ENCODE peak calls at places on chromosomes 5 and 9, in five cellular contexts. One of them, this sample, is unnamed.

GRCh38 chr5:79069488-79070001 is at the start of the genes BHMT2 and DMGDH:
- DNase-seq in pancreas: peak; percentile 15
- DNase-seq in neural progenitor cell: no peak
- DNase-seq in breast epithelium: no peak
- DNase-seq in MM.1S: no peak
- DNase-seq in this sample: no peak

GRCh38 chr5:148443998-148444397 is 60.2 kb downstream of the FBXO38 start:
- DNase-seq in MM.1S: peak; percentile 75
- DNase-seq in breast epithelium: no peak
- DNase-seq in neural progenitor cell: peak; percentile 76
- DNase-seq in pancreas: peak; percentile 56
- DNase-seq in this sample: no peak

GRCh38 chr9:95124582-95125359 is 192.7 kb downstream of the FANCC start:
- DNase-seq in pancreas: no peak
- DNase-seq in MM.1S: no peak
- DNase-seq in neural progenitor cell: peak; percentile 44
- DNase-seq in breast epithelium: no peak
- DNase-seq in this sample: no peak

GRCh38 chr9:91004484-91004883 is 202.9 kb downstream of the SYK start:
- DNase-seq in neural progenitor cell: no peak
- DNase-seq in breast epithelium: no peak
- DNase-seq in pancreas: no peak
- DNase-seq in MM.1S: no peak
- DNase-seq in this sample: no peak

GRCh38 chr5:19001054-19001453 is 986.9 kb downstream of the CDH18 start:
- DNase-seq in pancreas: no peak
- DNase-seq in breast epithelium: no peak
- DNase-seq in MM.1S: no peak
- DNase-seq in neural progenitor cell: no peak
- DNase-seq in this sample: no peak

GRCh38 chr5:59749782-59750520 is 143.6 kb downstream of the PDE4D start:
- DNase-seq in MM.1S: no peak
- DNase-seq in pancreas: no peak
- DNase-seq in breast epithelium: no peak
- DNase-seq in neural progenitor cell: no peak
- DNase-seq in this sample: no peak

GRCh38 chr5:54529565-54529964 is 12.0 kb downstream of the SNX18 start:
- DNase-seq in MM.1S: no peak
- DNase-seq in pancreas: no peak
- DNase-seq in breast epithelium: no peak
- DNase-seq in neural progenitor cell: no peak
- DNase-seq in this sample: no peak

GRCh38 chr9:26369096-26369495 is 523.5 kb downstream of the CAAP1 start:
- DNase-seq in MM.1S: peak; percentile 43
- DNase-seq in breast epithelium: no peak
- DNase-seq in neural progenitor cell: no peak
- DNase-seq in pancreas: no peak
- DNase-seq in this sample: no peak

GRCh38 chr5:127910307-127910956 is 173.1 kb upstream of the SLC12A2 start:
- DNase-seq in MM.1S: no peak
- DNase-seq in pancreas: no peak
- DNase-seq in breast epithelium: no peak
- DNase-seq in neural progenitor cell: no peak
- DNase-seq in this sample: no peak

GRCh38 chr5:33008751-33009418 is 297.8 kb downstream of the NPR3 start:
- DNase-seq in breast epithelium: no peak
- DNase-seq in MM.1S: no peak
- DNase-seq in pancreas: no peak
- DNase-seq in neural progenitor cell: no peak
- DNase-seq in this sample: no peak

GRCh38 chr5:72070519-72070918 is 36.8 kb upstream of the MAP1B start:
- DNase-seq in neural progenitor cell: no peak
- DNase-seq in pancreas: no peak
- DNase-seq in breast epithelium: no peak
- DNase-seq in MM.1S: no peak
- DNase-seq in this sample: no peak

GRCh38 chr5:59652449-59652848 is 241.1 kb downstream of the PDE4D start:
- DNase-seq in MM.1S: no peak
- DNase-seq in breast epithelium: no peak
- DNase-seq in pancreas: no peak
- DNase-seq in neural progenitor cell: no peak
- DNase-seq in this sample: no peak

GRCh38 chr5:61425918-61426317 is 93.9 kb downstream of the ZSWIM6 start:
- DNase-seq in neural progenitor cell: no peak
- DNase-seq in pancreas: no peak
- DNase-seq in breast epithelium: no peak
- DNase-seq in MM.1S: no peak
- DNase-seq in this sample: no peak

GRCh38 chr9:118959366-118959765 is 409.9 kb downstream of the BRINP1 start:
- DNase-seq in pancreas: no peak
- DNase-seq in MM.1S: no peak
- DNase-seq in breast epithelium: no peak
- DNase-seq in neural progenitor cell: no peak
- DNase-seq in this sample: no peak

GRCh38 chr5:124544366-124545055 is 201.9 kb downstream of the ZNF608 start:
- DNase-seq in pancreas: no peak
- DNase-seq in MM.1S: no peak
- DNase-seq in neural progenitor cell: no peak
- DNase-seq in breast epithelium: no peak
- DNase-seq in this sample: no peak

GRCh38 chr9:35733109-35733541 is 659 bp downstream of the CREB3 start:
- DNase-seq in MM.1S: peak; percentile 59
- DNase-seq in neural progenitor cell: peak; percentile 77
- DNase-seq in pancreas: peak; percentile 42
- DNase-seq in breast epithelium: no peak
- DNase-seq in this sample: no peak

GRCh38 chr5:34789021-34789531 is 49.9 kb upstream of the TTC23L start:
- DNase-seq in MM.1S: no peak
- DNase-seq in breast epithelium: no peak
- DNase-seq in neural progenitor cell: no peak
- DNase-seq in pancreas: no peak
- DNase-seq in this sample: no peak

GRCh38 chr9:89743216-89743575 is 138.4 kb downstream of the GADD45G start:
- DNase-seq in breast epithelium: no peak
- DNase-seq in MM.1S: peak; percentile 90
- DNase-seq in pancreas: no peak
- DNase-seq in neural progenitor cell: no peak
- DNase-seq in this sample: no peak

GRCh38 chr5:154610321-154611154 is 132.5 kb upstream of the HAND1 start:
- DNase-seq in neural progenitor cell: peak; percentile 92
- DNase-seq in breast epithelium: peak; percentile 69
- DNase-seq in MM.1S: peak; percentile 84
- DNase-seq in pancreas: peak; percentile 79
- DNase-seq in this sample: peak; percentile 88

GRCh38 chr5:91119941-91120850 is 262.9 kb downstream of the ARRDC3 start:
- DNase-seq in neural progenitor cell: peak; percentile 29
- DNase-seq in MM.1S: no peak
- DNase-seq in pancreas: no peak
- DNase-seq in breast epithelium: no peak
- DNase-seq in this sample: no peak

GRCh38 chr5:132235340-132235739 is 7.7 kb upstream of the P4HA2 start:
- DNase-seq in MM.1S: no peak
- DNase-seq in pancreas: no peak
- DNase-seq in neural progenitor cell: no peak
- DNase-seq in breast epithelium: no peak
- DNase-seq in this sample: peak; percentile 7

GRCh38 chr9:89864731-89865130 is 259.9 kb downstream of the GADD45G start:
- DNase-seq in breast epithelium: no peak
- DNase-seq in MM.1S: no peak
- DNase-seq in pancreas: no peak
- DNase-seq in neural progenitor cell: no peak
- DNase-seq in this sample: no peak

GRCh38 chr9:132645306-132645705 is 24.5 kb downstream of the DDX31 start:
- DNase-seq in MM.1S: no peak
- DNase-seq in pancreas: no peak
- DNase-seq in breast epithelium: no peak
- DNase-seq in neural progenitor cell: no peak
- DNase-seq in this sample: no peak

GRCh38 chr5:133384903-133385302 is 227.4 kb downstream of the FSTL4 start:
- DNase-seq in neural progenitor cell: no peak
- DNase-seq in pancreas: no peak
- DNase-seq in MM.1S: no peak
- DNase-seq in breast epithelium: no peak
- DNase-seq in this sample: peak; percentile 52

GRCh38 chr9:109478665-109479380 is 19.3 kb downstream of the PTPN3 start:
- DNase-seq in breast epithelium: no peak
- DNase-seq in pancreas: no peak
- DNase-seq in MM.1S: no peak
- DNase-seq in neural progenitor cell: no peak
- DNase-seq in this sample: no peak

GRCh38 chr5:160165137-160166068 is 46.2 kb upstream of the PWWP2A start:
- DNase-seq in pancreas: peak; percentile 71
- DNase-seq in neural progenitor cell: peak; percentile 83
- DNase-seq in MM.1S: no peak
- DNase-seq in breast epithelium: peak; percentile 88
- DNase-seq in this sample: peak; percentile 89

GRCh38 chr5:102807878-102808502 is 52.9 kb downstream of the PAM start:
- DNase-seq in neural progenitor cell: peak; percentile 47
- DNase-seq in pancreas: no peak
- DNase-seq in breast epithelium: no peak
- DNase-seq in MM.1S: no peak
- DNase-seq in this sample: no peak

GRCh38 chr5:76457685-76458491 is 54.8 kb downstream of the IQGAP2 start:
- DNase-seq in breast epithelium: no peak
- DNase-seq in neural progenitor cell: no peak
- DNase-seq in pancreas: peak; percentile 18
- DNase-seq in MM.1S: no peak
- DNase-seq in this sample: no peak

GRCh38 chr5:151696470-151697061 is 9.9 kb upstream of the SPARC start:
- DNase-seq in breast epithelium: no peak
- DNase-seq in MM.1S: no peak
- DNase-seq in pancreas: peak; percentile 22
- DNase-seq in neural progenitor cell: peak; percentile 41
- DNase-seq in this sample: peak; percentile 89

GRCh38 chr5:168879929-168880328 is 300.8 kb upstream of the PANK3 start:
- DNase-seq in neural progenitor cell: no peak
- DNase-seq in MM.1S: no peak
- DNase-seq in pancreas: no peak
- DNase-seq in breast epithelium: no peak
- DNase-seq in this sample: no peak

GRCh38 chr5:8685704-8686103 is 816.8 kb downstream of the MTRR start:
- DNase-seq in neural progenitor cell: peak; percentile 7
- DNase-seq in MM.1S: no peak
- DNase-seq in pancreas: no peak
- DNase-seq in breast epithelium: no peak
- DNase-seq in this sample: no peak

GRCh38 chr5:17819786-17820185 is 185.5 kb downstream of the TAF11L14 start:
- DNase-seq in neural progenitor cell: no peak
- DNase-seq in pancreas: no peak
- DNase-seq in breast epithelium: no peak
- DNase-seq in MM.1S: no peak
- DNase-seq in this sample: no peak

GRCh38 chr5:173746050-173746449 is 129.6 kb upstream of the BOD1 start:
- DNase-seq in pancreas: no peak
- DNase-seq in neural progenitor cell: no peak
- DNase-seq in MM.1S: peak; percentile 86
- DNase-seq in breast epithelium: no peak
- DNase-seq in this sample: no peak

GRCh38 chr5:37662789-37663475 is 176.9 kb downstream of the GDNF start:
- DNase-seq in breast epithelium: no peak
- DNase-seq in neural progenitor cell: no peak
- DNase-seq in MM.1S: no peak
- DNase-seq in pancreas: no peak
- DNase-seq in this sample: no peak

GRCh38 chr5:37663538-37663937 is 176.3 kb downstream of the GDNF start:
- DNase-seq in breast epithelium: no peak
- DNase-seq in pancreas: no peak
- DNase-seq in neural progenitor cell: peak; percentile 17
- DNase-seq in MM.1S: no peak
- DNase-seq in this sample: no peak

GRCh38 chr5:37661227-37661920 is 178.5 kb downstream of the GDNF start:
- DNase-seq in MM.1S: no peak
- DNase-seq in neural progenitor cell: no peak
- DNase-seq in breast epithelium: no peak
- DNase-seq in pancreas: no peak
- DNase-seq in this sample: no peak

GRCh38 chr5:37660319-37660718 is 179.5 kb downstream of the GDNF start:
- DNase-seq in MM.1S: no peak
- DNase-seq in breast epithelium: no peak
- DNase-seq in pancreas: no peak
- DNase-seq in neural progenitor cell: no peak
- DNase-seq in this sample: no peak

DNA sequence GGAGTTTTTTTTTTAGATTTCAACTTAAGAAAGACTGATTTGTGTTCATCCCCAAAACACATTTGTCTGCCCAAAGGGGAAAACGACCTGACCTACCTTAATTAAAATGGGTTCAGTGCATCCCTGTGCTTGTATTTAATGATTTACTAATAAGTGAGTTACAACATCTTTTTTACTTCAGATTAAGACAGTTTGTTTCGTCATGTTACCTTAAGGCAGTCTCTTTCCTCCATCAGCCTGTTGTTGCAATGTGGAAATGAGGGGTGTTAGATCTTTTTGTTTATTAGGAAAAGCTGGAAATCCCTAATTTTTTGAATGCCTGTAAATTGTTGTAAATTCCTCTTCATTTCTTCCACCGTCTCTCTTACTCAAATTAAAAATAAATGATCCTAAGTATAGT is 177.5 kb downstream of the GDNF start:
- DNase-seq in pancreas: no peak
- DNase-seq in MM.1S: no peak
- DNase-seq in neural progenitor cell: no peak
- DNase-seq in breast epithelium: no peak
- DNase-seq in this sample: no peak
- H3K4me1 ChIP-seq in pancreas: no peaks in the 10 kb centered on the region
- H3K4me1 ChIP-seq in MM.1S: no peaks in the 10 kb centered on the region
- H3K4me1 ChIP-seq in neural progenitor cell: peaks cover 6% of the 10 kb centered on the region
- H3K4me1 ChIP-seq in breast epithelium: no peaks in the 10 kb centered on the region
- H3K4me1 ChIP-seq in this sample: peaks cover 9% of the 10 kb centered on the region

GRCh38 chr5:99879791-99880511 is 655.2 kb upstream of the FAM174A start:
- DNase-seq in breast epithelium: no peak
- DNase-seq in MM.1S: no peak
- DNase-seq in pancreas: no peak
- DNase-seq in neural progenitor cell: no peak
- DNase-seq in this sample: no peak
- H3K4me1 ChIP-seq in breast epithelium: no peaks in the 10 kb centered on the region
- H3K4me1 ChIP-seq in MM.1S: no peaks in the 10 kb centered on the region
- H3K4me1 ChIP-seq in pancreas: no peaks in the 10 kb centered on the region
- H3K4me1 ChIP-seq in neural progenitor cell: no peaks in the 10 kb centered on the region
- H3K4me1 ChIP-seq in this sample: no peaks in the 10 kb centered on the region

GRCh38 chr5:1763548-1763911 is 36.1 kb downstream of the MRPL36 start:
- DNase-seq in neural progenitor cell: peak; percentile 78
- DNase-seq in pancreas: peak; percentile 53
- DNase-seq in breast epithelium: peak; percentile 58
- DNase-seq in MM.1S: no peak
- DNase-seq in this sample: peak; percentile 56
- H3K4me1 ChIP-seq in neural progenitor cell: no peaks in the 10 kb centered on the region
- H3K4me1 ChIP-seq in pancreas: no peaks in the 10 kb centered on the region
- H3K4me1 ChIP-seq in breast epithelium: no peaks in the 10 kb centered on the region
- H3K4me1 ChIP-seq in MM.1S: peaks cover 9% of the 10 kb centered on the region
- H3K4me1 ChIP-seq in this sample: no peaks in the 10 kb centered on the region

DNA sequence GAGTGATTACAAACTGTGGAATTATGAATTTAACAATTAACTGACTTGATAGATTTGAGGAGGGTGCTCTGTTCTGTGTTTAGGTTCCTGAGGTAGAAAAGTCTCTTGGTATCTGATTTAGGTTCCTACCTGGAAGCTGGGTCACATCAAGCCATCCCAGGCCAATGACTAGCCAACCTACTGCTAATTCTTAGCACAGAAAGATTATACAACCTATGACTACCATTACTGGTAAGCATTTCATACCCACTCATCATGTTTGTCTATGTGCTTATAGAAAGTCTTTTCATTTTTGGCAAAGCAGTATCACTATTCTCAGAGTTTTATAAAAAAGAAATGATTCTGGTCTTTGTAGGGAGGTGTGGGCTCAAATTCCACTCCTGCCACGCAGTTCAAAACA is 49.7 kb downstream of the GNAQ start:
- DNase-seq in pancreas: no peak
- DNase-seq in MM.1S: no peak
- DNase-seq in breast epithelium: no peak
- DNase-seq in neural progenitor cell: no peak
- DNase-seq in this sample: no peak
- H3K4me1 ChIP-seq in pancreas: peaks cover 46% of the 10 kb centered on the region
- H3K4me1 ChIP-seq in MM.1S: peaks cover 23% of the 10 kb centered on the region
- H3K4me1 ChIP-seq in breast epithelium: peaks cover 11% of the 10 kb centered on the region
- H3K4me1 ChIP-seq in neural progenitor cell: peaks cover 34% of the 10 kb centered on the region
- H3K4me1 ChIP-seq in this sample: peaks cover 39% of the 10 kb centered on the region